ENCODE peak calls at places on chromosomes 11 and 22, in seven cellular contexts. One of them, this sample, is unnamed.

GRCh38 chr22:32697331-32697995 is 104.0 kb upstream of the TIMP3 start:
- DNase-seq in neural progenitor cell: no peak
- DNase-seq in RWPE1: peak; percentile 26
- DNase-seq in fibroblast of lung: no peak
- DNase-seq in astrocyte of the spinal cord: no peak
- DNase-seq in body of pancreas: no peak
- DNase-seq in WERI-Rb-1: no peak
- DNase-seq in this sample: no peak

GRCh38 chr11:116993599-116993998 is 104.6 kb downstream of the SIK3 start:
- DNase-seq in body of pancreas: no peak
- DNase-seq in WERI-Rb-1: no peak
- DNase-seq in RWPE1: no peak
- DNase-seq in astrocyte of the spinal cord: peak; percentile 69
- DNase-seq in neural progenitor cell: peak; percentile 68
- DNase-seq in fibroblast of lung: peak; percentile 49
- DNase-seq in this sample: no peak

GRCh38 chr11:74284466-74284865 is 27.0 kb downstream of the P4HA3 start:
- DNase-seq in WERI-Rb-1: no peak
- DNase-seq in astrocyte of the spinal cord: no peak
- DNase-seq in neural progenitor cell: no peak
- DNase-seq in RWPE1: no peak
- DNase-seq in fibroblast of lung: no peak
- DNase-seq in body of pancreas: no peak
- DNase-seq in this sample: no peak

GRCh38 chr11:61752117-61752924 is at the start of gene MYRF:
- DNase-seq in astrocyte of the spinal cord: no peak
- DNase-seq in neural progenitor cell: peak; percentile 88
- DNase-seq in WERI-Rb-1: peak; percentile 52
- DNase-seq in body of pancreas: peak; percentile 78
- DNase-seq in RWPE1: peak; percentile 31
- DNase-seq in fibroblast of lung: peak; percentile 24
- DNase-seq in this sample: peak; percentile 80

GRCh38 chr11:62921573-62922188 is 518 bp upstream of the CHRM1 start:
- DNase-seq in astrocyte of the spinal cord: no peak
- DNase-seq in body of pancreas: peak; percentile 54
- DNase-seq in RWPE1: peak; percentile 77
- DNase-seq in neural progenitor cell: peak; percentile 13
- DNase-seq in WERI-Rb-1: no peak
- DNase-seq in fibroblast of lung: no peak
- DNase-seq in this sample: peak; percentile 42

GRCh38 chr22:37457093-37457893 is 28.9 kb downstream of the MFNG start:
- DNase-seq in neural progenitor cell: peak; percentile 83
- DNase-seq in WERI-Rb-1: peak; percentile 85
- DNase-seq in fibroblast of lung: peak; percentile 24
- DNase-seq in body of pancreas: peak; percentile 87
- DNase-seq in astrocyte of the spinal cord: peak; percentile 52
- DNase-seq in RWPE1: peak; percentile 65
- DNase-seq in this sample: peak; percentile 95

GRCh38 chr22:28992565-28993326 is 68.9 kb downstream of the C22orf31 start:
- DNase-seq in astrocyte of the spinal cord: no peak
- DNase-seq in neural progenitor cell: no peak
- DNase-seq in body of pancreas: no peak
- DNase-seq in RWPE1: no peak
- DNase-seq in WERI-Rb-1: no peak
- DNase-seq in fibroblast of lung: no peak
- DNase-seq in this sample: no peak

GRCh38 chr22:37496651-37497599 is 10.7 kb upstream of the MFNG start:
- DNase-seq in WERI-Rb-1: peak; percentile 84
- DNase-seq in astrocyte of the spinal cord: peak; percentile 93
- DNase-seq in body of pancreas: no peak
- DNase-seq in fibroblast of lung: peak; percentile 98
- DNase-seq in neural progenitor cell: peak; percentile 63
- DNase-seq in RWPE1: peak; percentile 76
- DNase-seq in this sample: no peak

GRCh38 chr11:8586805-8587204 is 7.2 kb downstream of the STK33 start:
- DNase-seq in body of pancreas: no peak
- DNase-seq in RWPE1: no peak
- DNase-seq in WERI-Rb-1: no peak
- DNase-seq in neural progenitor cell: no peak
- DNase-seq in astrocyte of the spinal cord: no peak
- DNase-seq in fibroblast of lung: no peak
- DNase-seq in this sample: no peak

GRCh38 chr11:119149371-119150275 is 771 bp downstream of the ABCG4 start:
- DNase-seq in RWPE1: no peak
- DNase-seq in WERI-Rb-1: peak; percentile 81
- DNase-seq in body of pancreas: no peak
- DNase-seq in fibroblast of lung: no peak
- DNase-seq in astrocyte of the spinal cord: no peak
- DNase-seq in neural progenitor cell: peak; percentile 78
- DNase-seq in this sample: no peak

GRCh38 chr11:128688031-128688713 is 5.7 kb upstream of the FLI1 start:
- DNase-seq in RWPE1: no peak
- DNase-seq in fibroblast of lung: no peak
- DNase-seq in neural progenitor cell: peak; percentile 47
- DNase-seq in WERI-Rb-1: no peak
- DNase-seq in astrocyte of the spinal cord: no peak
- DNase-seq in body of pancreas: no peak
- DNase-seq in this sample: no peak

GRCh38 chr22:31604746-31605705 is 57.0 kb downstream of the PISD start:
- DNase-seq in neural progenitor cell: no peak
- DNase-seq in body of pancreas: no peak
- DNase-seq in WERI-Rb-1: no peak
- DNase-seq in fibroblast of lung: no peak
- DNase-seq in astrocyte of the spinal cord: no peak
- DNase-seq in RWPE1: no peak
- DNase-seq in this sample: no peak

GRCh38 chr22:31627223-31627731 is 34.7 kb downstream of the PISD start:
- DNase-seq in astrocyte of the spinal cord: no peak
- DNase-seq in RWPE1: no peak
- DNase-seq in neural progenitor cell: no peak
- DNase-seq in body of pancreas: no peak
- DNase-seq in fibroblast of lung: no peak
- DNase-seq in WERI-Rb-1: no peak
- DNase-seq in this sample: no peak

GRCh38 chr11:93570759-93571413 is 27.7 kb upstream of the SMCO4 start:
- DNase-seq in WERI-Rb-1: no peak
- DNase-seq in neural progenitor cell: no peak
- DNase-seq in fibroblast of lung: peak; percentile 75
- DNase-seq in RWPE1: peak; percentile 55
- DNase-seq in astrocyte of the spinal cord: peak; percentile 68
- DNase-seq in body of pancreas: peak; percentile 57
- DNase-seq in this sample: peak; percentile 18

GRCh38 chr11:48272551-48273080 is 9.0 kb downstream of the OR4X1 start:
- DNase-seq in neural progenitor cell: no peak
- DNase-seq in body of pancreas: no peak
- DNase-seq in WERI-Rb-1: no peak
- DNase-seq in fibroblast of lung: no peak
- DNase-seq in astrocyte of the spinal cord: no peak
- DNase-seq in RWPE1: no peak
- DNase-seq in this sample: no peak

GRCh38 chr22:16965560-16965959 is 42.5 kb downstream of the GAB4 start:
- DNase-seq in fibroblast of lung: no peak
- DNase-seq in astrocyte of the spinal cord: no peak
- DNase-seq in neural progenitor cell: no peak
- DNase-seq in body of pancreas: no peak
- DNase-seq in WERI-Rb-1: no peak
- DNase-seq in RWPE1: no peak
- DNase-seq in this sample: no peak

GRCh38 chr11:47991266-47991830 is 11.0 kb downstream of the PTPRJ start:
- DNase-seq in WERI-Rb-1: peak; percentile 66
- DNase-seq in fibroblast of lung: peak; percentile 67
- DNase-seq in body of pancreas: peak; percentile 80
- DNase-seq in RWPE1: no peak
- DNase-seq in astrocyte of the spinal cord: no peak
- DNase-seq in neural progenitor cell: peak; percentile 26
- DNase-seq in this sample: peak; percentile 72

GRCh38 chr11:45021692-45022130 is 71.0 kb upstream of the TP53I11 start:
- DNase-seq in WERI-Rb-1: peak; percentile 52
- DNase-seq in astrocyte of the spinal cord: no peak
- DNase-seq in neural progenitor cell: peak; percentile 63
- DNase-seq in fibroblast of lung: peak; percentile 69
- DNase-seq in RWPE1: no peak
- DNase-seq in body of pancreas: peak; percentile 35
- DNase-seq in this sample: no peak

GRCh38 chr22:36641902-36642640 is 61.5 kb downstream of the CACNG2 start:
- DNase-seq in fibroblast of lung: peak; percentile 32
- DNase-seq in astrocyte of the spinal cord: no peak
- DNase-seq in body of pancreas: no peak
- DNase-seq in WERI-Rb-1: no peak
- DNase-seq in neural progenitor cell: no peak
- DNase-seq in RWPE1: peak; percentile 74
- DNase-seq in this sample: no peak

GRCh38 chr11:74417860-74418508 is 19.8 kb upstream of the PGM2L1 start:
- DNase-seq in WERI-Rb-1: no peak
- DNase-seq in neural progenitor cell: no peak
- DNase-seq in RWPE1: no peak
- DNase-seq in body of pancreas: no peak
- DNase-seq in astrocyte of the spinal cord: no peak
- DNase-seq in fibroblast of lung: peak; percentile 37
- DNase-seq in this sample: peak; percentile 3

GRCh38 chr11:57332694-57333440 is 2.8 kb downstream of the SSRP1 start:
- DNase-seq in astrocyte of the spinal cord: no peak
- DNase-seq in fibroblast of lung: no peak
- DNase-seq in WERI-Rb-1: no peak
- DNase-seq in body of pancreas: no peak
- DNase-seq in neural progenitor cell: no peak
- DNase-seq in RWPE1: no peak
- DNase-seq in this sample: no peak

DNA sequence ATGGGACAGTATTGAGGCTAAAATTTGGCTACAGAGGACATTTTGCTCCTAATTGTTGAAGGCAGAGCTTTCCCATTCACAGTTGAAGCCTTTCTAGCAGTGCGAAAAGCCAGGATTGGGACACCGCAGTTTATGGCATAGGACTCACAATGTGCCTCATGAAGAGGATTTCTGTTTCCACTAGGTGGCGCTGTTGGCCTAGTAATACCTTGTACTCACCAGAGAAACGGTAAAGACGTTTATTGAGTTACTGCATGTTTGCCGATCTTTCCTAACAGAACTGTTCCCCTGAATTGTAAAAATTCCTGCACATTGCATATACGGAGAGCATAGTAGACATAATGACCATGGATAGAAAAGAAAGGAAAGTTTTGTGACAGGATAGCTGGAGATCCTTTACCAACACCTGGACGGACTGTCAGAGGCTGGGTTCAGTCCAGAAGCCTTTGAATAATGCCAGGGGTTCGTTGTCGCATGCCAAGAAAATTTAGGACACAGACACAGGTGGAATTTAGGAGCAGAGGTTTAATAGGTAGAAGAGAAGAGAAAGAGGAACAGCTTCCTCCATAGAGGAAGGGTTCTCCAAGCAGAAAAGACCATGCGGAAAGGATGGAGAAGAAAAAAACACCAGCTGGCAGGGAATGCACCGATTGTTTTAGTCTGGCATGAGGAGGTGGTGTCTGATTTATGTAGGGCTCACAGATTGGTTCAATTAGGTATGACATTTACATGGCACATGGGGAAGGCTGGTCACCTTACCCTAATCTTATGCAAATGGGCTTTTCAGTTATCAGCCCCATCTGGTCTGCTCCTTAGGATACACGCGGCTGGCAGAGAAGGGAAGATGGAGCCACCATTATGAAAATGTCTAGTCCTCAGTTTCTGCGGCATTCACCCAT is 10.8 kb upstream of the OR51D1 start:
- DNase-seq in body of pancreas: peak; percentile 31
- DNase-seq in fibroblast of lung: peak; percentile 41
- DNase-seq in astrocyte of the spinal cord: peak; percentile 66
- DNase-seq in RWPE1: peak; percentile 44
- DNase-seq in WERI-Rb-1: peak; percentile 74
- DNase-seq in neural progenitor cell: peak; percentile 92
- DNase-seq in this sample: peak; percentile 77
- TF ChIP-seq CTCF in body of pancreas: peak; percentile 20
- TF ChIP-seq CTCF in fibroblast of lung: peak; percentile 66
- TF ChIP-seq CTCF in astrocyte of the spinal cord: peak; percentile 57
- TF ChIP-seq CTCF in RWPE1: peak; percentile 65
- TF ChIP-seq CTCF in WERI-Rb-1: peak; percentile 76
- TF ChIP-seq CTCF in neural progenitor cell: peak; percentile 85
- TF ChIP-seq CTCF in this sample: peak; percentile 73

DNA sequence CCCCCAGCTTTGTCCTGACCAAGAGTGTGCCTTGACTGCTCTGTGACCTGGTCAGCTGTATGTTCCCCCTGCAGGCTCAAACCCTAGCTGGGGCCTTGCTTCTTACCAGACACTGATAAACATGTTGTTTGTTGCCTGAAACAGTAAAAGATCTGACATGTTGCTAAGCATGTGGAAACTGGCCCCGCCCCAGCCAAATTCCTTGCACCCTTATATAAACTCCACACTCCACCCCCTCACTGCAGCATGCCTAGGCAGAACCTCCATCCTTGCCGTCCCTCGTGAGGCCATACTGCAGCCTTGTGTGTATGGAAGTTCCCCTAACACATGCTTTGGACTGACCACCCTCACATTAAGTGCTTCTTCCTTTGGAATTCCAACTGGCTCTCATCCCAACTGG is 27.3 kb downstream of the LRRC74B start:
- DNase-seq in body of pancreas: no peak
- DNase-seq in RWPE1: no peak
- DNase-seq in neural progenitor cell: no peak
- DNase-seq in WERI-Rb-1: no peak
- DNase-seq in astrocyte of the spinal cord: no peak
- DNase-seq in fibroblast of lung: no peak
- DNase-seq in this sample: no peak
- TF ChIP-seq CTCF in body of pancreas: no peak
- TF ChIP-seq CTCF in RWPE1: no peak
- TF ChIP-seq CTCF in neural progenitor cell: no peak
- TF ChIP-seq CTCF in WERI-Rb-1: no peak
- TF ChIP-seq CTCF in astrocyte of the spinal cord: no peak
- TF ChIP-seq CTCF in fibroblast of lung: no peak
- TF ChIP-seq CTCF in this sample: no peak

GRCh38 chr22:30490399-30490798 is 15.1 kb downstream of the SEC14L4 start:
- DNase-seq in fibroblast of lung: no peak
- DNase-seq in RWPE1: no peak
- DNase-seq in astrocyte of the spinal cord: no peak
- DNase-seq in WERI-Rb-1: no peak
- DNase-seq in body of pancreas: no peak
- DNase-seq in neural progenitor cell: peak; percentile 30
- DNase-seq in this sample: no peak
- TF ChIP-seq CTCF in fibroblast of lung: peak; percentile 23
- TF ChIP-seq CTCF in RWPE1: no peak
- TF ChIP-seq CTCF in astrocyte of the spinal cord: peak; percentile 22
- TF ChIP-seq CTCF in WERI-Rb-1: peak; percentile 74
- TF ChIP-seq CTCF in body of pancreas: no peak
- TF ChIP-seq CTCF in neural progenitor cell: peak; percentile 38
- TF ChIP-seq CTCF in this sample: no peak

DNA sequence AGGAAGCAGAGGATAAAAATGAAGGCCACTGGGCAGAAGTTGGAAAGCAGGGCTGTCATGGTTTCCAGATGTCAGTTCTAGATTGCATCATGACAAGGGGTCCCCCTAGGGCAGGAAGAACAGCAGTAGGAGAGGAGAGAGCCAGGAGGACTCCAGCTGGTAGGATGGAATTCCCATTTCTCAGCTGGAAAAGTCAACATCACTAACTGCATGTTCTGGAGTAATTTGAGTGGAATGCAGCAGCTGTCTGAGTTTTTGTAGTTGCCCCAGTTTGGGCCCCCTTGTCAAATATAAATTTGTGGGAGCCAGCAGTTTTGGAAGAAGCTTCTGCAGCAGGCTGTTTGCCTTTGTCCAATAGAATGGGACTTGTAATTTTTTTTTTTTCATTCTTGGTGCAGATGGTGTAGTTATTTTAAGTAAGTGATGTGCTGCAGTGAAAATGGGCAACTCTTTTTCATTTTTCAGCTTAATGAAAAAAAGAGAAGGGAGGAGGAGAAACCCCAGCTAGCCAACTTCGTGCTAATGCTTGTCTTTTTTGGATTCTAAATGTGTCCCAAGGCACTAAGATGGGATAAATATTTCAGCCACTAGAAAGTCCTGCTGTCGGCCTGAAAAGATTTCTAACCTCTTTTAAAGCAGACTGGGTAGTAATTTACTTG is 87.0 kb downstream of the LDLRAD3 start:
- DNase-seq in neural progenitor cell: no peak
- DNase-seq in astrocyte of the spinal cord: peak; percentile 58
- DNase-seq in body of pancreas: no peak
- DNase-seq in fibroblast of lung: peak; percentile 32
- DNase-seq in WERI-Rb-1: no peak
- DNase-seq in RWPE1: no peak
- DNase-seq in this sample: no peak
- TF ChIP-seq CTCF in neural progenitor cell: no peak
- TF ChIP-seq CTCF in astrocyte of the spinal cord: no peak
- TF ChIP-seq CTCF in body of pancreas: no peak
- TF ChIP-seq CTCF in fibroblast of lung: no peak
- TF ChIP-seq CTCF in WERI-Rb-1: no peak
- TF ChIP-seq CTCF in RWPE1: no peak
- TF ChIP-seq CTCF in this sample: no peak